ENCODE peak calls at places on chromosome 18, in eight cellular contexts. One of them, this sample, is unnamed.

GRCh38 chr18:28013064-28013463 is 163.9 kb downstream of the CDH2 start:
- DNase-seq in fibroblast of lung: peak
- DNase-seq in AG04450: peak
- DNase-seq in stomach: no peak
- DNase-seq in psoas muscle: no peak
- DNase-seq in left lung: no peak
- DNase-seq in PC-9: no peak
- DNase-seq in CD8-positive, alpha-beta T cell: no peak
- DNase-seq in this sample: no peak

GRCh38 chr18:72965616-72966015 is 97.8 kb upstream of the NETO1 start:
- DNase-seq in AG04450: no peak
- DNase-seq in psoas muscle: no peak
- DNase-seq in fibroblast of lung: no peak
- DNase-seq in PC-9: no peak
- DNase-seq in left lung: no peak
- DNase-seq in stomach: no peak
- DNase-seq in CD8-positive, alpha-beta T cell: no peak
- DNase-seq in this sample: no peak

GRCh38 chr18:57997820-57998219 is 46.2 kb upstream of the NEDD4L start:
- DNase-seq in left lung: no peak
- DNase-seq in PC-9: no peak
- DNase-seq in stomach: no peak
- DNase-seq in CD8-positive, alpha-beta T cell: no peak
- DNase-seq in psoas muscle: no peak
- DNase-seq in AG04450: no peak
- DNase-seq in fibroblast of lung: no peak
- DNase-seq in this sample: no peak

GRCh38 chr18:62744076-62744705 is 28.9 kb downstream of the PHLPP1 start:
- DNase-seq in PC-9: no peak
- DNase-seq in CD8-positive, alpha-beta T cell: no peak
- DNase-seq in stomach: no peak
- DNase-seq in left lung: no peak
- DNase-seq in fibroblast of lung: peak
- DNase-seq in AG04450: no peak
- DNase-seq in psoas muscle: no peak
- DNase-seq in this sample: no peak

GRCh38 chr18:76446321-76446720 is 48.7 kb downstream of the ZNF516 start:
- DNase-seq in stomach: no peak
- DNase-seq in left lung: no peak
- DNase-seq in AG04450: no peak
- DNase-seq in CD8-positive, alpha-beta T cell: peak
- DNase-seq in PC-9: no peak
- DNase-seq in psoas muscle: no peak
- DNase-seq in fibroblast of lung: no peak
- DNase-seq in this sample: no peak

GRCh38 chr18:80034852-80035406 is 695 bp downstream of the RBFA start:
- DNase-seq in AG04450: no peak
- DNase-seq in CD8-positive, alpha-beta T cell: no peak
- DNase-seq in left lung: no peak
- DNase-seq in fibroblast of lung: no peak
- DNase-seq in PC-9: no peak
- DNase-seq in psoas muscle: no peak
- DNase-seq in stomach: no peak
- DNase-seq in this sample: no peak

GRCh38 chr18:13610517-13610916 is 115.8 kb downstream of the FAM210A start:
- DNase-seq in PC-9: no peak
- DNase-seq in stomach: no peak
- DNase-seq in psoas muscle: no peak
- DNase-seq in fibroblast of lung: no peak
- DNase-seq in CD8-positive, alpha-beta T cell: no peak
- DNase-seq in left lung: no peak
- DNase-seq in AG04450: no peak
- DNase-seq in this sample: no peak

GRCh38 chr18:69844656-69845055 is 103.0 kb downstream of the CD226 start:
- DNase-seq in psoas muscle: no peak
- DNase-seq in AG04450: no peak
- DNase-seq in stomach: no peak
- DNase-seq in fibroblast of lung: no peak
- DNase-seq in PC-9: no peak
- DNase-seq in left lung: no peak
- DNase-seq in CD8-positive, alpha-beta T cell: no peak
- DNase-seq in this sample: no peak

GRCh38 chr18:13175754-13176210 is 42.8 kb upstream of the LDLRAD4 start:
- DNase-seq in stomach: no peak
- DNase-seq in fibroblast of lung: no peak
- DNase-seq in left lung: no peak
- DNase-seq in PC-9: no peak
- DNase-seq in AG04450: no peak
- DNase-seq in psoas muscle: no peak
- DNase-seq in CD8-positive, alpha-beta T cell: no peak
- DNase-seq in this sample: no peak

GRCh38 chr18:13268035-13268700 is 49.6 kb downstream of the LDLRAD4 start:
- DNase-seq in PC-9: no peak
- DNase-seq in CD8-positive, alpha-beta T cell: peak
- DNase-seq in stomach: peak
- DNase-seq in left lung: no peak
- DNase-seq in psoas muscle: no peak
- DNase-seq in AG04450: no peak
- DNase-seq in fibroblast of lung: peak
- DNase-seq in this sample: no peak

GRCh38 chr18:26865557-26865956 is at the start of gene AQP4:
- DNase-seq in psoas muscle: peak
- DNase-seq in left lung: peak
- DNase-seq in stomach: peak
- DNase-seq in CD8-positive, alpha-beta T cell: no peak
- DNase-seq in PC-9: no peak
- DNase-seq in AG04450: no peak
- DNase-seq in fibroblast of lung: peak
- DNase-seq in this sample: no peak

GRCh38 chr18:41617592-41617991 is 337.4 kb upstream of the PIK3C3 start:
- DNase-seq in psoas muscle: no peak
- DNase-seq in CD8-positive, alpha-beta T cell: no peak
- DNase-seq in fibroblast of lung: no peak
- DNase-seq in left lung: no peak
- DNase-seq in stomach: no peak
- DNase-seq in PC-9: no peak
- DNase-seq in AG04450: no peak
- DNase-seq in this sample: no peak

GRCh38 chr18:13369353-13369752 is 150.8 kb downstream of the LDLRAD4 start:
- DNase-seq in fibroblast of lung: no peak
- DNase-seq in stomach: no peak
- DNase-seq in left lung: no peak
- DNase-seq in PC-9: no peak
- DNase-seq in AG04450: no peak
- DNase-seq in psoas muscle: no peak
- DNase-seq in CD8-positive, alpha-beta T cell: no peak
- DNase-seq in this sample: no peak

GRCh38 chr18:6878881-6879280 is 149.4 kb downstream of the ARHGAP28 start:
- DNase-seq in PC-9: no peak
- DNase-seq in AG04450: no peak
- DNase-seq in CD8-positive, alpha-beta T cell: no peak
- DNase-seq in psoas muscle: no peak
- DNase-seq in fibroblast of lung: no peak
- DNase-seq in stomach: no peak
- DNase-seq in left lung: no peak
- DNase-seq in this sample: no peak

GRCh38 chr18:72727038-72727690 is 140.6 kb downstream of the NETO1 start:
- DNase-seq in CD8-positive, alpha-beta T cell: no peak
- DNase-seq in psoas muscle: no peak
- DNase-seq in left lung: no peak
- DNase-seq in AG04450: no peak
- DNase-seq in stomach: no peak
- DNase-seq in fibroblast of lung: no peak
- DNase-seq in PC-9: peak
- DNase-seq in this sample: no peak

GRCh38 chr18:41038071-41038470 is 917.0 kb upstream of the PIK3C3 start:
- DNase-seq in left lung: no peak
- DNase-seq in psoas muscle: no peak
- DNase-seq in fibroblast of lung: no peak
- DNase-seq in PC-9: no peak
- DNase-seq in stomach: no peak
- DNase-seq in AG04450: no peak
- DNase-seq in CD8-positive, alpha-beta T cell: no peak
- DNase-seq in this sample: no peak

GRCh38 chr18:45865466-45865865 is 40.0 kb downstream of the SIGLEC15 start:
- DNase-seq in stomach: no peak
- DNase-seq in PC-9: no peak
- DNase-seq in CD8-positive, alpha-beta T cell: no peak
- DNase-seq in left lung: no peak
- DNase-seq in fibroblast of lung: no peak
- DNase-seq in AG04450: no peak
- DNase-seq in psoas muscle: no peak
- DNase-seq in this sample: no peak

GRCh38 chr18:58466636-58467205 is 162.2 kb downstream of the ALPK2 start:
- DNase-seq in CD8-positive, alpha-beta T cell: no peak
- DNase-seq in PC-9: no peak
- DNase-seq in AG04450: no peak
- DNase-seq in stomach: peak
- DNase-seq in psoas muscle: no peak
- DNase-seq in fibroblast of lung: no peak
- DNase-seq in left lung: no peak
- DNase-seq in this sample: no peak

GRCh38 chr18:12317664-12318333 is 9.8 kb downstream of the TUBB6 start:
- DNase-seq in fibroblast of lung: peak
- DNase-seq in AG04450: no peak
- DNase-seq in CD8-positive, alpha-beta T cell: no peak
- DNase-seq in left lung: no peak
- DNase-seq in psoas muscle: no peak
- DNase-seq in PC-9: no peak
- DNase-seq in stomach: no peak
- DNase-seq in this sample: no peak

GRCh38 chr18:2967820-2968219 is 45.1 kb downstream of the LPIN2 start:
- DNase-seq in psoas muscle: no peak
- DNase-seq in PC-9: no peak
- DNase-seq in fibroblast of lung: no peak
- DNase-seq in stomach: no peak
- DNase-seq in left lung: no peak
- DNase-seq in CD8-positive, alpha-beta T cell: no peak
- DNase-seq in AG04450: no peak
- DNase-seq in this sample: no peak

GRCh38 chr18:31736630-31737029 is 24.1 kb downstream of the SLC25A52 start:
- DNase-seq in CD8-positive, alpha-beta T cell: no peak
- DNase-seq in AG04450: no peak
- DNase-seq in PC-9: no peak
- DNase-seq in psoas muscle: no peak
- DNase-seq in stomach: no peak
- DNase-seq in left lung: no peak
- DNase-seq in fibroblast of lung: no peak
- DNase-seq in this sample: no peak
- H3K27ac ChIP-seq in CD8-positive, alpha-beta T cell: no peak
- H3K27ac ChIP-seq in AG04450: no peak
- H3K27ac ChIP-seq in PC-9: no peak
- H3K27ac ChIP-seq in psoas muscle: peak
- H3K27ac ChIP-seq in stomach: no peak
- H3K27ac ChIP-seq in left lung: no peak
- H3K27ac ChIP-seq in fibroblast of lung: no peak
- H3K27ac ChIP-seq in this sample: no peak

DNA sequence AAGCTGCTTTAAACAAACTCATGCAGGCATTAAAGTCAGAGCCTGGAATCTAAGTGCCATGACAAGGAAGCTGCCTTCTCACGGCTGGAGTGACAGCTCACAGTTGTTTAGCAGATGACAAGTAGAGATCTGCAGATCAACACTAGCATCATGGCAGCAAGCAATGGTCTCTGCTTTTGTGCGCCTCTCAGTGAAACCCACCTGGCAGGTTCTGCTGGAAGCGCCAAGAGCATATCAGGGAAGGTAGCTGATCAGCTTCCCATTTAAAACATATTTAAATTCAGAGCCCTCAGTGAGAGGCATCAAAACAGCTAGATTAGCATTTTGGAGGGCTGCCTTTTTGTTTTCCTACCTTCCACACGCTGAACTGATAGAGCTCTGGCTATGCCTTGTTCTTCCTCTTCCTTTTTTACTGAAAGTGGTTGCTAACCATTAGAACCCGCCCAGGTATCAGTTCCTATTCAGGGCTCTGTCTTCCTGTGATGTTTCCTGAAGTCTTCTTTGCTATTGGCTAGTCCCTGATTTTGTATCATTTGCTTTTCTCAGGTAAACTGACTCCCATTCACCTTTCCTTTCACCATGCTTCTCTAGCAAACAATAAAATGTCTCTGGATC is 70.8 kb downstream of the TMEM200C start:
- DNase-seq in fibroblast of lung: no peak
- DNase-seq in CD8-positive, alpha-beta T cell: no peak
- DNase-seq in AG04450: no peak
- DNase-seq in stomach: no peak
- DNase-seq in psoas muscle: no peak
- DNase-seq in left lung: no peak
- DNase-seq in PC-9: no peak
- DNase-seq in this sample: no peak
- H3K27ac ChIP-seq in fibroblast of lung: no peak
- H3K27ac ChIP-seq in CD8-positive, alpha-beta T cell: no peak
- H3K27ac ChIP-seq in AG04450: no peak
- H3K27ac ChIP-seq in stomach: no peak
- H3K27ac ChIP-seq in psoas muscle: no peak
- H3K27ac ChIP-seq in left lung: no peak
- H3K27ac ChIP-seq in PC-9: no peak
- H3K27ac ChIP-seq in this sample: no peak

GRCh38 chr18:55353806-55354205 is 234.2 kb downstream of the TCF4 start:
- DNase-seq in fibroblast of lung: peak
- DNase-seq in CD8-positive, alpha-beta T cell: no peak
- DNase-seq in left lung: no peak
- DNase-seq in stomach: no peak
- DNase-seq in PC-9: no peak
- DNase-seq in psoas muscle: no peak
- DNase-seq in AG04450: no peak
- DNase-seq in this sample: no peak
- H3K27ac ChIP-seq in fibroblast of lung: no peak
- H3K27ac ChIP-seq in CD8-positive, alpha-beta T cell: no peak
- H3K27ac ChIP-seq in left lung: no peak
- H3K27ac ChIP-seq in stomach: no peak
- H3K27ac ChIP-seq in PC-9: no peak
- H3K27ac ChIP-seq in psoas muscle: no peak
- H3K27ac ChIP-seq in AG04450: no peak
- H3K27ac ChIP-seq in this sample: peak

DNA sequence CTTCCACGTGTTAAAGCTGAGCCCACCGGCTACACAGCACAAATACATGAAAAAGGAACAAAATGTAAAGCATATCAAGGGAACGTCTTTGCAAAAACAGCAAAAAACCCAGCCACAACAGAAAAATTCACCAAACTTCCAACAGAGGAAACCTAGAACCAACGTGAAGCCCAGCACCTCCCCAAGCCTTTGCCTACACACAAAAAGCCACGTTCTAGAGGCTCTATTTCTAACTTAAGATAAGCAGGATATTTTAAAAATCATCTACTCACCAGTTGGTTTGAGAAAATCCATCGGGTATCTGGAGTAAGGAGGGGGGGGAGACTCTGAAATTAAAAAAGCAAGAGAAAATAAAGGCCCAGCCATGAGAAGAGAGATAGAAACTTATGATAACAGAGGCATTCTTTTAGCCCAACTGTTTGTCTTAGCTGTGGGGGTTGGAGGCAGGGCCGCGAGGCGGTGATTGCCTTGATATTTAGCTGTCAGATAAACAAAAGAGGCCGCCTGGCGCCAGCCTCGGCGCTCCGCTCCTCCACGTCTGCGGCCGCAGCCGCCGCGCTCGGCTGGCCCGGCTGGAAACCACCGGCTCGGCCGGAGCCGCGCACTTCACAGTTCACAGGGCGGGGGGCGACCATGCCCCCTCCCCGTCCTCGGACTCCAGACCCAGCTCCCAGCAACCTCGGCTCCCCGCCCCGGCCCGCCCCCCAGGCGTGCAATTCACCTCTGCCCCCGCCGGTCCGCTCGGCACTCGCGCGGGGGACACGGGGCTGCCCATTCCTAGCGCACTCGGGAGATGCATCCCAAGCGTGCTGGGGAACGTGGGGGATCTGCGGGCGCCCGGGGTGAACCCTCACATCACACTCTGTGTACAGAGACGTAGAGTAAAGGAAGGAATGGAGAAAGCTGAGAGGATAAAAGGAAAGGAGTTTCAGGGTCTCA is 2.4 kb downstream of the SMAD7 start:
- DNase-seq in PC-9: peak
- DNase-seq in AG04450: no peak
- DNase-seq in CD8-positive, alpha-beta T cell: peak
- DNase-seq in stomach: peak
- DNase-seq in psoas muscle: peak
- DNase-seq in fibroblast of lung: peak
- DNase-seq in left lung: no peak
- DNase-seq in this sample: no peak
- H3K27ac ChIP-seq in PC-9: peak
- H3K27ac ChIP-seq in AG04450: peak
- H3K27ac ChIP-seq in CD8-positive, alpha-beta T cell: peak
- H3K27ac ChIP-seq in stomach: peak
- H3K27ac ChIP-seq in psoas muscle: peak
- H3K27ac ChIP-seq in fibroblast of lung: peak
- H3K27ac ChIP-seq in left lung: peak
- H3K27ac ChIP-seq in this sample: peak